ENCODE peak calls at places on chromosomes 6 and 20, in seven cellular contexts. One of them, this sample, is unnamed.

GRCh38 chr20:57907131-57908083 is 197.6 kb upstream of the PMEPA1 start:
- DNase-seq in fibroblast of lung: no peak
- DNase-seq in putamen: no peak
- DNase-seq in BJ: no peak
- DNase-seq in suprapubic skin: peak
- DNase-seq in adipocyte: no peak
- DNase-seq in ELF-1: no peak
- DNase-seq in this sample: no peak

GRCh38 chr20:49594143-49594928 is 26.4 kb upstream of the PTGIS start:
- DNase-seq in fibroblast of lung: peak
- DNase-seq in putamen: no peak
- DNase-seq in BJ: peak
- DNase-seq in suprapubic skin: peak
- DNase-seq in adipocyte: peak
- DNase-seq in ELF-1: peak
- DNase-seq in this sample: peak

GRCh38 chr20:3115190-3116107 is 30.9 kb upstream of the AVP start:
- DNase-seq in fibroblast of lung: peak
- DNase-seq in putamen: no peak
- DNase-seq in BJ: no peak
- DNase-seq in suprapubic skin: no peak
- DNase-seq in adipocyte: peak
- DNase-seq in ELF-1: peak
- DNase-seq in this sample: peak

GRCh38 chr6:96795481-96795880 is 41.8 kb downstream of the GPR63 start:
- DNase-seq in fibroblast of lung: no peak
- DNase-seq in putamen: no peak
- DNase-seq in BJ: no peak
- DNase-seq in suprapubic skin: no peak
- DNase-seq in adipocyte: no peak
- DNase-seq in ELF-1: no peak
- DNase-seq in this sample: no peak

GRCh38 chr20:13991311-13991710 is 897 bp upstream of the SEL1L2 start:
- DNase-seq in fibroblast of lung: no peak
- DNase-seq in putamen: no peak
- DNase-seq in BJ: no peak
- DNase-seq in suprapubic skin: no peak
- DNase-seq in adipocyte: no peak
- DNase-seq in ELF-1: no peak
- DNase-seq in this sample: no peak

GRCh38 chr6:22071655-22072054 is 225.2 kb downstream of the PRL start:
- DNase-seq in fibroblast of lung: peak
- DNase-seq in putamen: peak
- DNase-seq in BJ: no peak
- DNase-seq in suprapubic skin: no peak
- DNase-seq in adipocyte: peak
- DNase-seq in ELF-1: peak
- DNase-seq in this sample: no peak

GRCh38 chr6:164455835-164456234 is 853.6 kb downstream of the C6orf118 start:
- DNase-seq in fibroblast of lung: no peak
- DNase-seq in putamen: no peak
- DNase-seq in BJ: no peak
- DNase-seq in suprapubic skin: no peak
- DNase-seq in adipocyte: no peak
- DNase-seq in ELF-1: peak
- DNase-seq in this sample: no peak

GRCh38 chr6:106773956-106774629 is 144.7 kb downstream of the QRSL1 start:
- DNase-seq in fibroblast of lung: no peak
- DNase-seq in putamen: no peak
- DNase-seq in BJ: no peak
- DNase-seq in suprapubic skin: no peak
- DNase-seq in adipocyte: peak
- DNase-seq in ELF-1: no peak
- DNase-seq in this sample: no peak

GRCh38 chr20:37882961-37883712 is 19.8 kb upstream of the VSTM2L start:
- DNase-seq in fibroblast of lung: no peak
- DNase-seq in putamen: no peak
- DNase-seq in BJ: no peak
- DNase-seq in suprapubic skin: no peak
- DNase-seq in adipocyte: no peak
- DNase-seq in ELF-1: no peak
- DNase-seq in this sample: no peak

GRCh38 chr6:37206674-37207073 is 36.7 kb downstream of the PIM1 start:
- DNase-seq in fibroblast of lung: no peak
- DNase-seq in putamen: no peak
- DNase-seq in BJ: no peak
- DNase-seq in suprapubic skin: peak
- DNase-seq in adipocyte: no peak
- DNase-seq in ELF-1: no peak
- DNase-seq in this sample: no peak

GRCh38 chr6:71393471-71393870 is 104.9 kb downstream of the OGFRL1 start:
- DNase-seq in fibroblast of lung: peak
- DNase-seq in putamen: no peak
- DNase-seq in BJ: no peak
- DNase-seq in suprapubic skin: no peak
- DNase-seq in adipocyte: no peak
- DNase-seq in ELF-1: no peak
- DNase-seq in this sample: no peak

GRCh38 chr6:17580518-17581048 is 19.5 kb upstream of the FAM8A1 start:
- DNase-seq in fibroblast of lung: peak
- DNase-seq in putamen: peak
- DNase-seq in BJ: no peak
- DNase-seq in suprapubic skin: no peak
- DNase-seq in adipocyte: peak
- DNase-seq in ELF-1: peak
- DNase-seq in this sample: no peak

GRCh38 chr20:10708342-10709185 is 34.8 kb upstream of the JAG1 start:
- DNase-seq in fibroblast of lung: peak
- DNase-seq in putamen: no peak
- DNase-seq in BJ: peak
- DNase-seq in suprapubic skin: no peak
- DNase-seq in adipocyte: peak
- DNase-seq in ELF-1: no peak
- DNase-seq in this sample: peak

GRCh38 chr6:150588862-150589499 is 10.7 kb upstream of the PLEKHG1 start:
- DNase-seq in fibroblast of lung: no peak
- DNase-seq in putamen: no peak
- DNase-seq in BJ: no peak
- DNase-seq in suprapubic skin: no peak
- DNase-seq in adipocyte: no peak
- DNase-seq in ELF-1: no peak
- DNase-seq in this sample: no peak

GRCh38 chr20:34996243-34996984 is 40.7 kb downstream of the MYH7B start:
- DNase-seq in fibroblast of lung: no peak
- DNase-seq in putamen: no peak
- DNase-seq in BJ: no peak
- DNase-seq in suprapubic skin: no peak
- DNase-seq in adipocyte: no peak
- DNase-seq in ELF-1: no peak
- DNase-seq in this sample: no peak

GRCh38 chr6:156809034-156809433 is 31.9 kb downstream of the ARID1B start:
- DNase-seq in fibroblast of lung: peak
- DNase-seq in putamen: no peak
- DNase-seq in BJ: peak
- DNase-seq in suprapubic skin: no peak
- DNase-seq in adipocyte: peak
- DNase-seq in ELF-1: no peak
- DNase-seq in this sample: peak

GRCh38 chr6:150876598-150876997 is 11.1 kb downstream of the MTHFD1L start:
- DNase-seq in fibroblast of lung: peak
- DNase-seq in putamen: no peak
- DNase-seq in BJ: no peak
- DNase-seq in suprapubic skin: no peak
- DNase-seq in adipocyte: no peak
- DNase-seq in ELF-1: no peak
- DNase-seq in this sample: no peak

GRCh38 chr20:33827629-33828325 is 16.6 kb downstream of the CHMP4B start:
- DNase-seq in fibroblast of lung: no peak
- DNase-seq in putamen: no peak
- DNase-seq in BJ: no peak
- DNase-seq in suprapubic skin: peak
- DNase-seq in adipocyte: no peak
- DNase-seq in ELF-1: no peak
- DNase-seq in this sample: no peak

GRCh38 chr20:57573893-57574292 is 13.0 kb downstream of the PCK1 start:
- DNase-seq in fibroblast of lung: no peak
- DNase-seq in putamen: no peak
- DNase-seq in BJ: no peak
- DNase-seq in suprapubic skin: no peak
- DNase-seq in adipocyte: no peak
- DNase-seq in ELF-1: no peak
- DNase-seq in this sample: no peak

GRCh38 chr20:21511485-21511849 is 2.4 kb downstream of the NKX2-2 start:
- DNase-seq in fibroblast of lung: no peak
- DNase-seq in putamen: no peak
- DNase-seq in BJ: no peak
- DNase-seq in suprapubic skin: no peak
- DNase-seq in adipocyte: no peak
- DNase-seq in ELF-1: no peak
- DNase-seq in this sample: no peak

GRCh38 chr20:18496740-18497592 is at the start of gene RBBP9:
- DNase-seq in fibroblast of lung: peak
- DNase-seq in putamen: peak
- DNase-seq in BJ: peak
- DNase-seq in suprapubic skin: peak
- DNase-seq in adipocyte: peak
- DNase-seq in ELF-1: peak
- DNase-seq in this sample: no peak

GRCh38 chr6:3750324-3751018 is 1.0 kb downstream of the PXDC1 start:
- DNase-seq in fibroblast of lung: peak
- DNase-seq in putamen: peak
- DNase-seq in BJ: no peak
- DNase-seq in suprapubic skin: peak
- DNase-seq in adipocyte: peak
- DNase-seq in ELF-1: peak
- DNase-seq in this sample: no peak

GRCh38 chr6:77883849-77884248 is 231.0 kb downstream of the MEI4 start:
- DNase-seq in fibroblast of lung: no peak
- DNase-seq in putamen: no peak
- DNase-seq in BJ: no peak
- DNase-seq in suprapubic skin: no peak
- DNase-seq in adipocyte: no peak
- DNase-seq in ELF-1: no peak
- DNase-seq in this sample: no peak

GRCh38 chr6:68638225-68638900 is 3.3 kb downstream of the ADGRB3 start:
- DNase-seq in fibroblast of lung: peak
- DNase-seq in putamen: peak
- DNase-seq in BJ: no peak
- DNase-seq in suprapubic skin: no peak
- DNase-seq in adipocyte: peak
- DNase-seq in ELF-1: no peak
- DNase-seq in this sample: peak

GRCh38 chr6:32973934-32974333 is 5.5 kb downstream of the BRD2 start:
- DNase-seq in fibroblast of lung: peak
- DNase-seq in putamen: no peak
- DNase-seq in BJ: no peak
- DNase-seq in suprapubic skin: no peak
- DNase-seq in adipocyte: peak
- DNase-seq in ELF-1: no peak
- DNase-seq in this sample: no peak

GRCh38 chr6:145034664-145035063 is 700.7 kb downstream of the EPM2A start:
- DNase-seq in fibroblast of lung: peak
- DNase-seq in putamen: no peak
- DNase-seq in BJ: no peak
- DNase-seq in suprapubic skin: no peak
- DNase-seq in adipocyte: peak
- DNase-seq in ELF-1: no peak
- DNase-seq in this sample: no peak

GRCh38 chr6:158996863-158997262 is 3.1 kb downstream of the RSPH3 start:
- DNase-seq in fibroblast of lung: no peak
- DNase-seq in putamen: no peak
- DNase-seq in BJ: no peak
- DNase-seq in suprapubic skin: no peak
- DNase-seq in adipocyte: no peak
- DNase-seq in ELF-1: no peak
- DNase-seq in this sample: no peak

GRCh38 chr6:136962661-136963060 is 40.6 kb downstream of the SLC35D3 start:
- DNase-seq in fibroblast of lung: no peak
- DNase-seq in putamen: no peak
- DNase-seq in BJ: no peak
- DNase-seq in suprapubic skin: no peak
- DNase-seq in adipocyte: no peak
- DNase-seq in ELF-1: peak
- DNase-seq in this sample: no peak

GRCh38 chr20:15643713-15644112 is 929.5 kb downstream of the KIF16B start:
- DNase-seq in fibroblast of lung: peak
- DNase-seq in putamen: no peak
- DNase-seq in BJ: no peak
- DNase-seq in suprapubic skin: no peak
- DNase-seq in adipocyte: no peak
- DNase-seq in ELF-1: no peak
- DNase-seq in this sample: no peak

GRCh38 chr6:166830185-166830890 is 126.0 kb downstream of the RNASET2 start:
- DNase-seq in fibroblast of lung: no peak
- DNase-seq in putamen: peak
- DNase-seq in BJ: no peak
- DNase-seq in suprapubic skin: no peak
- DNase-seq in adipocyte: no peak
- DNase-seq in ELF-1: no peak
- DNase-seq in this sample: no peak

GRCh38 chr20:23826541-23827018 is at the start of gene CST2:
- DNase-seq in fibroblast of lung: no peak
- DNase-seq in putamen: no peak
- DNase-seq in BJ: no peak
- DNase-seq in suprapubic skin: no peak
- DNase-seq in adipocyte: peak
- DNase-seq in ELF-1: peak
- DNase-seq in this sample: no peak

GRCh38 chr20:20520776-20521175 is 152.9 kb downstream of the INSM1 start:
- DNase-seq in fibroblast of lung: peak
- DNase-seq in putamen: no peak
- DNase-seq in BJ: no peak
- DNase-seq in suprapubic skin: no peak
- DNase-seq in adipocyte: peak
- DNase-seq in ELF-1: no peak
- DNase-seq in this sample: peak

GRCh38 chr6:138607478-138608433 is 108.5 kb upstream of the NHSL1 start:
- DNase-seq in fibroblast of lung: no peak
- DNase-seq in putamen: no peak
- DNase-seq in BJ: no peak
- DNase-seq in suprapubic skin: no peak
- DNase-seq in adipocyte: no peak
- DNase-seq in ELF-1: no peak
- DNase-seq in this sample: no peak

GRCh38 chr6:114887037-114887436 is 544.2 kb upstream of the HS3ST5 start:
- DNase-seq in fibroblast of lung: no peak
- DNase-seq in putamen: no peak
- DNase-seq in BJ: no peak
- DNase-seq in suprapubic skin: no peak
- DNase-seq in adipocyte: no peak
- DNase-seq in ELF-1: no peak
- DNase-seq in this sample: no peak

GRCh38 chr6:137894779-137895385 is 27.8 kb downstream of the TNFAIP3 start:
- DNase-seq in fibroblast of lung: no peak
- DNase-seq in putamen: no peak
- DNase-seq in BJ: no peak
- DNase-seq in suprapubic skin: no peak
- DNase-seq in adipocyte: peak
- DNase-seq in ELF-1: no peak
- DNase-seq in this sample: peak

GRCh38 chr6:167237438-167237837 is 53.7 kb upstream of the UNC93A start:
- DNase-seq in fibroblast of lung: no peak
- DNase-seq in putamen: no peak
- DNase-seq in BJ: no peak
- DNase-seq in suprapubic skin: no peak
- DNase-seq in adipocyte: no peak
- DNase-seq in ELF-1: no peak
- DNase-seq in this sample: no peak

GRCh38 chr6:43013020-43013842 is 515 bp downstream of the MEA1 start:
- DNase-seq in fibroblast of lung: peak
- DNase-seq in putamen: no peak
- DNase-seq in BJ: no peak
- DNase-seq in suprapubic skin: no peak
- DNase-seq in adipocyte: no peak
- DNase-seq in ELF-1: peak
- DNase-seq in this sample: no peak

GRCh38 chr6:111481836-111482235 is 1.2 kb downstream of the REV3L start:
- DNase-seq in fibroblast of lung: peak
- DNase-seq in putamen: no peak
- DNase-seq in BJ: no peak
- DNase-seq in suprapubic skin: peak
- DNase-seq in adipocyte: peak
- DNase-seq in ELF-1: no peak
- DNase-seq in this sample: no peak